ENCODE peak calls at places on chromosomes 13 and 19, in eight cellular contexts. I is astrocyte of the spinal cord, E is body of pancreas, P is keratinocyte, Z is heart right ventricle, L is lower leg skin, M is BJ, S is fibroblast of the aortic adventitia. N is an unnamed sample.

GRCh38 chr13:51211910-51212309 is 10.3 kb upstream of the FAM124A start:
- DNase-seq in I (no peak), E (no peak), P (no peak), Z (no peak), L (no peak), M (no peak), S (no peak), N (no peak)

GRCh38 chr13:112674412-112675383 is 15.1 kb upstream of the ATP11A start:
- DNase-seq in I (no peak), E (no peak), P (no peak), Z (no peak), L (peak), M (no peak), S (no peak), N (no peak)

GRCh38 chr13:109131698-109132257 is 502.4 kb downstream of the MYO16 start:
- DNase-seq in I (peak), E (no peak), P (no peak), Z (no peak), L (no peak), M (no peak), S (peak), N (no peak)

GRCh38 chr13:97659602-97660001 is 225.6 kb downstream of the RAP2A start:
- DNase-seq in I (peak), E (no peak), P (no peak), Z (no peak), L (no peak), M (no peak), S (peak), N (no peak)

GRCh38 chr13:113804017-113804702 is 45.1 kb downstream of the TMEM255B start:
- DNase-seq in I (peak), E (no peak), P (no peak), Z (no peak), L (peak), M (no peak), S (no peak), N (no peak)

GRCh38 chr19:24033308-24033961 is 53.6 kb upstream of the ZNF254 start:
- DNase-seq in I (peak), E (peak), P (no peak), Z (peak), L (peak), M (peak), S (peak), N (peak)

GRCh38 chr19:2653717-2654584 is 48.5 kb downstream of the GNG7 start:
- DNase-seq in I (no peak), E (no peak), P (no peak), Z (no peak), L (no peak), M (no peak), S (no peak), N (no peak)

GRCh38 chr13:50268500-50268899 is 253.3 kb downstream of the KCNRG start:
- DNase-seq in I (no peak), E (no peak), P (no peak), Z (no peak), L (no peak), M (no peak), S (peak), N (no peak)

GRCh38 chr19:17766543-17767131 is 15.4 kb downstream of the FCHO1 start:
- DNase-seq in I (peak), E (peak), P (no peak), Z (peak), L (peak), M (no peak), S (peak), N (peak)

GRCh38 chr19:7366701-7367420 is 18.1 kb downstream of the ARHGEF18 start:
- DNase-seq in I (peak), E (no peak), P (no peak), Z (no peak), L (no peak), M (no peak), S (peak), N (no peak)

GRCh38 chr19:41997851-41998229 is 3.8 kb upstream of the ATP1A3 start:
- DNase-seq in I (no peak), E (no peak), P (no peak), Z (no peak), L (no peak), M (no peak), S (no peak), N (no peak)

GRCh38 chr13:55606045-55606665 is 1534.6 kb upstream of the PRR20A start:
- DNase-seq in I (no peak), E (no peak), P (no peak), Z (no peak), L (no peak), M (no peak), S (no peak), N (no peak)

GRCh38 chr19:40596608-40597328 is 4.4 kb upstream of the LTBP4 start:
- DNase-seq in I (peak), E (peak), P (no peak), Z (peak), L (peak), M (no peak), S (peak), N (no peak)

GRCh38 chr19:30046522-30046921 is 104.5 kb downstream of the URI1 start:
- DNase-seq in I (peak), E (no peak), P (no peak), Z (no peak), L (no peak), M (no peak), S (no peak), N (peak)
- TF ChIP-seq CTCF in I (peak), E (no peak), P (peak), Z (peak), L (no peak), M (peak), S (peak), N (peak)

DNA sequence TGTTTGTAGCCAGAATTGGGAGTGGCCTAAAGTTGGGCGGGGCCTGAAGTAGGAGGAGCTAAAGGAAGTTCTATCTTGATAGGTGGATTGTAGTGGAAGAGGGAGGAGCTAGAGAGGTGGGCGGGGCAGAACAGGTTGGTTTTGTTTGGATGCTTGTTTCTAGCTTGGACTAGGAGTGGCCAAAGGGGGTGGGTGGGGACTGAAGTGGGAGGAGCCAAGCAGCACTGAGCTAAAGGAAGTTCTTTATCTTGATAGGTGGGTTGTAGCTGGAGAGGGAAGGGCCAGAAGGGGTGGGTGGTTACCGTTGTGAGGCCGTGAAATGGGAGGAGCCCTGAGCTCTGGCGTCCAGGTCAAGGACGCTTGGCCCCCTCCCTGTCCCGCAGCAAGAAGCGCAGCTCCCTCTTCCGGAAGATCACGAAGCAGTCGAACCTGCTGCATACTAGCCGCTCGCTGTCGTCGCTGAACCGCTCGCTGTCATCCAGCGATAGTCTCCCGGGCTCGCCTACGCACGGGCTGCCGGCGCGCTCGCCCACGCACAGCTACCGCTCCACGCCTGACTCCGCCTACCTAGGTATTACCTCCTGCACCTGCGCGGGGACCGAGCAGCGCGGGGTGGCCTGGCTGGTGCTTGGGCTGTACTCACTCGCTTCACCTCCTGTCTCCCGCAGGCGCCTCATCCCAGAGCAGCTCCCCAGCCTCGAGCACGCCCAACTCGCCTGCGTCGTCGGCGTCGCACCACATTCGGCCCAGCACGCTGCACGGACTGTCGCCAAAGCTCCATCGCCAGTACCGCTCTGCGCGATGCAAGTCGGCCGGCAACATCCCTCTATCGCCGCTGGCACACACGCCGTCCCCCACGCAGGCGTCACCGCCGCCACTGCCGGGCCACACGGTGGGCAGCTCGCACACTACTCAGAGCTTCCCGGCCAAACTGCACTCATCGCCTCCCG is 8.0 kb downstream of the DNASE2 start:
- DNase-seq in I (peak), E (peak), P (peak), Z (no peak), L (no peak), M (peak), S (peak), N (no peak)
- H3K4me3 ChIP-seq in I (no peak), E (no peak), P (peak), Z (no peak), L (no peak), M (peak), S (no peak), N (no peak)

GRCh38 chr19:21508198-21508597 is 2.8 kb downstream of the ZNF429 start:
- DNase-seq in I (no peak), E (no peak), P (no peak), Z (no peak), L (no peak), M (no peak), S (no peak), N (no peak)

GRCh38 chr19:21505459-21506393 is at the start of gene ZNF429:
- DNase-seq in I (peak), E (peak), P (no peak), Z (peak), L (peak), M (peak), S (peak), N (peak)
- TF ChIP-seq CTCF in I (peak), E (peak), P (no peak), Z (peak), L (no peak), M (no peak), S (no peak), N (no peak)

GRCh38 chr19:43595605-43595998 is 332 bp downstream of the IRGQ start:
- DNase-seq in I (no peak), E (no peak), P (no peak), Z (no peak), L (no peak), M (no peak), S (no peak), N (no peak)

GRCh38 chr19:43594710-43595604 is 977 bp downstream of the IRGQ start:
- DNase-seq in I (peak), E (peak), P (no peak), Z (peak), L (peak), M (no peak), S (peak), N (peak)

GRCh38 chr19:43592800-43593350 is 3.1 kb downstream of the IRGQ start:
- DNase-seq in I (no peak), E (no peak), P (no peak), Z (no peak), L (no peak), M (no peak), S (no peak), N (no peak)

GRCh38 chr19:43595999-43596841 is at the start of the genes IRGQ and ZNF576:
- DNase-seq in I (peak), E (peak), P (peak), Z (peak), L (peak), M (peak), S (peak), N (peak)

DNA sequence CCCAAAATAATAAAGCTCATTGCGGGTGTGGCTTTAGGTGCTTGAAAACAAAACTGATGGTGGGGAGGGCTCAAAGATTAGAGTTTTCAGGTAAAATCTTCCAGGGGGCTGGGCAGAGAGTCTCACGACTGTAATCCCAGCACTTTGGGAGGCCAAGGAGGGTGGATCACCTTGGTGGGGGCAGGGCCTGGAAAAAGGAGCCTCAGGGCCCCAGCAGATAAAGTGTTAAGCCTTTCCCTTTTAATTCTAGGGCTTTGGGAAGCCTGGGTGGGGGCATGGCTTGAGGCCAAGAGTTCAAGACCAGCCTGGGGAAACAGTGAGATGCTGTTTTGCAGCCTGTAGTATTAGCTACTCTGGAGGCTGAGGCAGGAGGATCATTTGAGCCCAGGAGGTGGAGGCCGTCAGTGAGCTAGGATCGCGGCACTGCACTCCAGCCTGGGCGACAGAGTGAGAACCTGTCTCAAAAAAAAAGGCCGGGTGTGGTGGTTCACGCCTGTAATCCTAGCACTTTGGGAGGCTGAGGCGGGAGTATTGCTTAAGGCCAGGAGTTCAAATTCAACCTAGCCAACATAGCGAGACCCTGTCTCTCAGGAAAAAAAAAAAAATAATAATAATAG is 1.7 kb downstream of the IRGQ start:
- DNase-seq in I (no peak), E (no peak), P (no peak), Z (no peak), L (no peak), M (no peak), S (no peak), N (no peak)
- H3K4me3 ChIP-seq in I (peak), E (no peak), P (peak), Z (peak), L (no peak), M (peak), S (peak), N (peak)

GRCh38 chr19:32240316-32240715 is 105.1 kb upstream of the ZNF507 start:
- DNase-seq in I (no peak), E (no peak), P (no peak), Z (no peak), L (peak), M (no peak), S (no peak), N (no peak)
- TF ChIP-seq CTCF in I (no peak), E (no peak), P (no peak), Z (no peak), L (no peak), M (no peak), S (no peak), N (no peak)

DNA sequence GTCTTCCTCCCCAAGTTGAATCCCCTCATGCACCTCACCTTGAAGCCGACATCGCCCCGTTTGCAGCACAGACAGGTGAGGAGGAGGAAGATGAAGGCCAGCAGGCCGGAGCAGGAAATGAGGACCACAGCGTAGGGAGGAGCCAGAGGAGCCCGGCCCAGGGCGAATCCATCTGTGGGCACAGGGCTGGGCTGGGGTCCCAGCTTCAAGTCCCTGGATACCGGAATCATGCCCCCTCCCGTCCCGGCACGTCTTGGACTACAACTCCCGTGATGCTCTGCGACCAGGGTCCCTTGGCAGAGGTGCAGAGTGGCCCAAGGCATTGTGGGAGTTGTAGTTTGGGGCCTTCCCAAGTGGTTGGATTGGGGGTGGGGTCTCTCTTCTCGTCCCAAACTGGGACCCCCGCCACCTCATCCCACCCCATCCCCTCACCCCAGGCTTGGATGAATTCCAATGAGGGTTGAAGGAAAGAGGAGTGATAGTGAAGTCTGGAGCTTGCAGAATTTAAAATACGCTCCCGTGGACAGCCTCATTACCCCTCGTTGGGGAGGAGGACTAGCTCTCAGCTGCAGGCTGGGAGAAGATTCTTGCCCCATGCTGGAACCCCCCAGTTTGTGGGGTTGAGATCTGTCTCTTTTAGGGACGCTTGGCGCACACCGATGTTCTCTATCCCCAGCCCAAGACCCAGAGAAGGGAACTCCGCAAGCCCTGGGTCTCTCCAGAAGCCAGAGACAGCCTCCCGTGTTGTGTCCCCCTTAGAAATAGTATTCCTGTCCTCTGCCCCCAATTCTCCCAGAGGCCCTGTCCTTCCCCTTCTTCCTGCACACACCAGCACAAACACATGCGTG is 990 bp downstream of the LMTK3 start:
- DNase-seq in I (peak), E (peak), P (no peak), Z (peak), L (peak), M (no peak), S (peak), N (no peak)
- H3K4me3 ChIP-seq in I (no peak), E (no peak), P (no peak), Z (no peak), L (no peak), M (peak), S (peak), N (peak)

GRCh38 chr13:30165791-30166190 is 141.6 kb downstream of the KATNAL1 start:
- DNase-seq in I (peak), E (no peak), P (no peak), Z (no peak), L (no peak), M (no peak), S (peak), N (no peak)
- TF ChIP-seq CTCF in I (peak), E (no peak), P (no peak), Z (no peak), L (no peak), M (no peak), S (peak), N (peak)

N was measured in astrocyte of the cerebellum.